ENCODE peak calls at places on chromosome 1, in seven cellular contexts. X, I, Y, Q, E, P and L are unnamed samples.

GRCh38 chr1:89607888-89608626 is 24.9 kb upstream of the LRRC8C start:
- DNase-seq in I (no peak), Y (no peak), X (peak), Q (no peak), E (peak), P (no peak), L (no peak)

GRCh38 chr1:238029126-238029525 is 138.4 kb upstream of the ZP4 start:
- DNase-seq in Q (no peak), I (no peak), Y (no peak), X (no peak), E (no peak), P (no peak), L (no peak)

GRCh38 chr1:33300673-33301072 is 20.2 kb downstream of the A3GALT2 start:
- DNase-seq in Y (no peak), X (peak), P (no peak), I (no peak), Q (no peak), E (peak), L (peak)

GRCh38 chr1:36367067-36367466 is 18.7 kb downstream of the STK40 start:
- DNase-seq in X (no peak), E (no peak), P (no peak), Y (no peak), Q (no peak), I (no peak), L (no peak)

GRCh38 chr1:108704501-108704900 is 8.2 kb upstream of the FNDC7 start:
- DNase-seq in Y (no peak), X (no peak), I (no peak), P (no peak), Q (no peak), E (no peak), L (no peak)

GRCh38 chr1:180167721-180168467 is 13.2 kb downstream of the QSOX1 start:
- DNase-seq in Y (no peak), Q (peak), X (no peak), P (no peak), E (peak), I (no peak), L (no peak)

GRCh38 chr1:225462714-225463574 is 35.1 kb upstream of the LBR start:
- DNase-seq in X (no peak), Y (peak), E (peak), Q (no peak), P (no peak), I (no peak), L (peak)

GRCh38 chr1:222546548-222547259 is 1.2 kb downstream of the HHIPL2 start:
- DNase-seq in P (no peak), E (no peak), I (no peak), Y (peak), Q (no peak), X (peak), L (no peak)

GRCh38 chr1:37999434-38000232 is 5.7 kb downstream of the FHL3 start:
- DNase-seq in X (no peak), Y (no peak), E (peak), I (no peak), P (no peak), Q (no peak), L (peak)

GRCh38 chr1:218735436-218735835 is 390.3 kb downstream of the TGFB2 start:
- DNase-seq in Q (no peak), X (no peak), E (peak), Y (no peak), I (no peak), P (no peak), L (no peak)

GRCh38 chr1:20361805-20362381 is 71.2 kb downstream of the VWA5B1 start:
- DNase-seq in Y (peak), X (peak), E (no peak), Q (peak), P (peak), I (peak), L (peak)

GRCh38 chr1:22709891-22710687 is 550 bp upstream of the EPHB2 start:
- DNase-seq in I (peak), Q (peak), P (peak), Y (peak), E (peak), X (peak), L (peak)